ENCODE peak calls at places on chromosomes 16 and 17, in five cellular contexts. J is cardiac muscle cell; E is stimulated activated naive CD4-positive, alpha-beta T cell; X is M059J; B is spleen. C is an unnamed sample.

GRCh38 chr17:41912925-41913324 is 5.8 kb downstream of the ACLY start:
- DNase-seq in J (no peak), B (no peak), E (no peak), X (no peak), C (no peak)

GRCh38 chr16:81815429-81815766 is 36.3 kb downstream of the PLCG2 start:
- DNase-seq in B (peak), J (no peak), X (no peak), E (no peak), C (no peak)

GRCh38 chr17:57370051-57370581 is 113.8 kb downstream of the MSI2 start:
- DNase-seq in E (no peak), B (no peak), X (peak), J (peak), C (no peak)

GRCh38 chr16:84897911-84898377 is 78.2 kb downstream of the CRISPLD2 start:
- DNase-seq in X (no peak), J (no peak), B (peak), E (no peak), C (no peak)

GRCh38 chr16:64975821-64976220 is 146.0 kb downstream of the CDH11 start:
- DNase-seq in E (no peak), J (no peak), B (no peak), X (no peak), C (no peak)

GRCh38 chr17:19610879-19611278 is 37.7 kb upstream of the ALDH3A2 start:
- DNase-seq in E (no peak), X (no peak), J (no peak), B (no peak), C (no peak)

GRCh38 chr16:66741131-66741900 is 10.1 kb downstream of the DYNC1LI2 start:
- DNase-seq in E (no peak), J (peak), X (peak), B (no peak), C (peak)

GRCh38 chr16:4501071-4501478 is 24.9 kb downstream of the HMOX2 start:
- DNase-seq in X (peak), J (peak), E (no peak), B (no peak), C (no peak)

GRCh38 chr16:46763147-46763546 is 15.0 kb upstream of the MYLK3 start:
- DNase-seq in B (peak), E (no peak), J (peak), X (peak), C (no peak)

GRCh38 chr17:75517277-75517865 is 1.0 kb downstream of the TSEN54 start:
- DNase-seq in J (no peak), B (peak), X (no peak), E (no peak), C (peak)

GRCh38 chr17:27552467-27552779 is 78.6 kb upstream of the LGALS9 start:
- DNase-seq in J (peak), B (no peak), X (peak), E (no peak), C (no peak)